ENCODE peak calls at places on chromosomes 2 and 18, in five cellular contexts. D is left lung, M is activated T-helper 1 cell treated with Interleukin-2 at 50 U/mL for 16 hours, C is NCI-H1092 treated with DMSO at 0.1 percent for 48 hours, Y is stomach. N is an unnamed sample.

GRCh38 chr2:70508711-70509462 is 44.7 kb downstream of the TGFA start:
- DNase-seq in D (no peak), M (no peak), C (no peak), Y (no peak), N (no peak)

GRCh38 chr18:56036673-56037072 is 448.7 kb upstream of the TCF4 start:
- DNase-seq in D (no peak), M (no peak), C (no peak), Y (no peak), N (no peak)

GRCh38 chr2:226763320-226763719 is 36.3 kb downstream of the IRS1 start:
- DNase-seq in D (no peak), M (no peak), C (no peak), Y (no peak), N (no peak)

GRCh38 chr2:132975490-132976105 is 305.6 kb upstream of the LYPD1 start:
- DNase-seq in D (no peak), M (no peak), C (no peak), Y (no peak), N (no peak)

GRCh38 chr2:116810071-116810470 is 1004.4 kb upstream of the DDX18 start:
- DNase-seq in D (no peak), M (no peak), C (no peak), Y (no peak), N (no peak)

GRCh38 chr2:84276585-84277255 is 182.4 kb downstream of the SUCLG1 start:
- DNase-seq in D (no peak), M (no peak), C (no peak), Y (no peak), N (no peak)

GRCh38 chr18:22710628-22711380 is 222.3 kb upstream of the RBBP8 start:
- DNase-seq in D (peak; percentile 49), M (no peak), C (no peak), Y (peak; percentile 35), N (no peak)

GRCh38 chr18:25830787-25831186 is 259.6 kb downstream of the SS18 start:
- DNase-seq in D (no peak), M (no peak), C (no peak), Y (peak; percentile 34), N (no peak)

GRCh38 chr2:206858972-206859739 is 80.2 kb upstream of the CPO start:
- DNase-seq in D (no peak), M (no peak), C (no peak), Y (no peak), N (peak; percentile 13)